ENCODE peak calls at places on chromosomes 13 and 19, in four cellular contexts. A is endothelial cell, H is AG09319, L is colonic mucosa. F is an unnamed sample.
A peak's percentile ranks its signal among the peaks of the same experiment; 100 is the strongest.

GRCh38 chr19:58020129-58020528 is 13.7 kb upstream of the ZSCAN1 start:
- DNase-seq in A (no peak), H (no peak), L (no peak), F (no peak)

GRCh38 chr13:88617176-88617575 is 946.0 kb downstream of the SLITRK5 start:
- DNase-seq in A (no peak), H (no peak), L (no peak), F (no peak)

GRCh38 chr19:4390017-4390861 is 10.1 kb downstream of the SH3GL1 start:
- DNase-seq in A (peak; percentile 54), H (no peak), L (no peak), F (no peak)

GRCh38 chr13:33032037-33032625 is 15.9 kb downstream of the KL start:
- DNase-seq in A (no peak), H (no peak), L (no peak), F (no peak)

GRCh38 chr13:39196957-39197644 is 158.8 kb downstream of the NHLRC3 start:
- DNase-seq in A (no peak), H (no peak), L (no peak), F (no peak)

GRCh38 chr13:29946093-29946492 is 95.7 kb upstream of the UBL3 start:
- DNase-seq in A (no peak), H (no peak), L (no peak), F (no peak)

GRCh38 chr19:46782355-46783019 is 5.9 kb downstream of the SLC1A5 start:
- DNase-seq in A (no peak), H (no peak), L (no peak), F (no peak)

GRCh38 chr13:105971720-105972119 is 563.7 kb downstream of the EFNB2 start:
- DNase-seq in A (no peak), H (no peak), L (no peak), F (no peak)

GRCh38 chr19:43532571-43532961 is 422 bp upstream of the ZNF575 start:
- DNase-seq in A (peak; percentile 22), H (no peak), L (peak; percentile 90), F (no peak)

GRCh38 chr19:17687857-17688784 is at the start of gene UNC13A:
- DNase-seq in A (peak; percentile 91), H (no peak), L (peak; percentile 26), F (peak; percentile 98)

GRCh38 chr19:3008994-3009393 is 20.1 kb downstream of the TLE2 start:
- DNase-seq in A (no peak), H (no peak), L (no peak), F (no peak)

GRCh38 chr19:10817291-10818038 is 18.5 kb downstream of the TMED1 start:
- DNase-seq in A (no peak), H (peak; percentile 98), L (peak; percentile 45), F (no peak)

GRCh38 chr19:33405491-33406461 is 32.3 kb downstream of the CEBPG start:
- DNase-seq in A (no peak), H (no peak), L (no peak), F (no peak)

GRCh38 chr19:11096210-11096841 is 7.1 kb downstream of the LDLR start:
- DNase-seq in A (no peak), H (peak; percentile 87), L (no peak), F (no peak)

GRCh38 chr13:23657056-23657455 is 86.8 kb downstream of the TNFRSF19 start:
- DNase-seq in A (no peak), H (no peak), L (no peak), F (no peak)

GRCh38 chr19:28998974-28999373 is 214.0 kb downstream of the UQCRFS1 start:
- DNase-seq in A (no peak), H (no peak), L (no peak), F (no peak)

GRCh38 chr13:70353096-70353495 is 244.8 kb upstream of the KLHL1 start:
- DNase-seq in A (no peak), H (no peak), L (no peak), F (no peak)

F was measured in H1.